ENCODE peak calls at places on chromosomes 13 and 19, in six cellular contexts. G, J, V, D, R and L are unnamed samples. For H3K27me3, the result is how much of the 10 kb centered on the place peaks cover.

GRCh38 chr13:74288361-74288911 is 154.2 kb upstream of the KLF12 start:
- DNase-seq in R (no peak), D (no peak), G (no peak), J (no peak), V (peak), L (peak)

GRCh38 chr13:26497991-26498423 is 59.5 kb upstream of the WASF3 start:
- DNase-seq in D (no peak), G (no peak), J (no peak), V (peak), R (peak), L (no peak)

GRCh38 chr13:73945371-73945770 is 188.8 kb downstream of the KLF12 start:
- DNase-seq in D (no peak), V (no peak), G (no peak), J (no peak), R (peak), L (no peak)

GRCh38 chr19:40412866-40413265 is 312 bp downstream of the PRX start:
- DNase-seq in R (no peak), D (no peak), J (no peak), V (no peak), G (no peak), L (no peak)

GRCh38 chr13:48492123-48493075 is 40.5 kb downstream of the RCBTB2 start:
- DNase-seq in D (peak), V (no peak), J (peak), G (no peak), R (peak), L (peak)

GRCh38 chr13:100175078-100175802 is 86.3 kb downstream of the PCCA start:
- DNase-seq in J (no peak), V (no peak), G (no peak), D (no peak), R (no peak), L (no peak)

GRCh38 chr19:6440905-6441304 is 7.3 kb upstream of the SLC25A41 start:
- DNase-seq in G (no peak), V (no peak), J (no peak), D (no peak), R (no peak), L (no peak)

GRCh38 chr13:41708648-41709175 is 251.4 kb downstream of the RGCC start:
- DNase-seq in V (no peak), R (peak), G (no peak), D (no peak), J (peak), L (no peak)

GRCh38 chr13:110266983-110267382 is 40.0 kb downstream of the COL4A1 start:
- DNase-seq in G (no peak), J (no peak), V (no peak), R (peak), D (no peak), L (no peak)

GRCh38 chr13:40878823-40879222 is 89.4 kb downstream of the SLC25A15 start:
- DNase-seq in G (no peak), R (no peak), V (no peak), D (no peak), J (no peak), L (no peak)

DNA sequence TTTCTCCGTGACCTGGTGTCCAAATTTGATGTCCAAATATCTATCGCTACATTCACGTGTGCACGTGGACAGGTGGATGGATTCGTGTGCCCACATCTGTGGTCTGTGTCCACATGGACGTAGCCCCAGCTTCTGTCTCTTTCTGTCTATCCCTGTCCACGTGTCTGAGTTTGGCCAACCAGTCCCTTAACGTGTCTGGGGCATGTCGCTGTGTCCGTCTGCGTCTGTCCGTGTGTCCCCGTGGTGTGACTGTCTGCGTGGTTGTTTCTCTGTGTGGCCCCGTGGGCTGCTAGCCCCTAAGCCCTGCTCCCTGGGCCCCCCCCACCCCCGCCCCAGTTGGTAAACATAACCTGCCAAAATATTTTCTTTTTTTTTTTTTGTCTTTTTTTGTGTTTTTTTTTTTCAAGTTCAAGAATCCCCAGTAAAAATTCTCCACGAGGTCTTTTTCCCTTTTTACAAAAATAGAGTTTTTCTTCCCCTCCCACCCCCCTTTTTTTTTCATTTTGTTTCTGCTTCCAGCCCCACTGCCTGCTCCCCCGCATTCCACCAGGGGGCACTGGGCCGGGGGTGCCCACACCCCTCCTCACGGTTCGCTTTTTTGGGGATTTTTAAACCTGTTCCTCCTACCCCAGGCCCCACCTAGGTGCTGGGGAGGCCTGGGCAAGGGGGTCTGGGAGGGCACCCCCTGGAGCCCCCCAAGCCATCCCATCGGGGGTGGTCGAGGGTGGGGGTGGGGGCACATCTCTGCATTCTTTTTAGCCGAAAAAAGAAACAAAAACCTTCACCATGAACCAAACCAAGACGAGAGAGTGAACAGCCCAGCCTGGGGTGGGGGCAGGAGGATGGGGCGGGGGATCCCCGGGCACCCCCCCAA is 18.3 kb downstream of the PRKCSH start:
- DNase-seq in J (no peak), V (no peak), G (no peak), D (no peak), R (no peak), L (no peak)
- TF ChIP-seq CTCF in J (no peak), V (no peak), G (peak), D (peak), R (peak), L (peak)

GRCh38 chr19:50558449-50558848 is 9.8 kb downstream of the LRRC4B start:
- DNase-seq in J (no peak), D (no peak), V (no peak), G (no peak), R (no peak), L (no peak)
- H3K27me3 ChIP-seq in J (under half), D (under half), V (under half), G (under half), R (under half), L (under half)

GRCh38 chr19:2719232-2719735 is 1.9 kb downstream of the DIRAS1 start:
- DNase-seq in J (no peak), G (no peak), D (no peak), V (no peak), R (no peak), L (no peak)

GRCh38 chr19:2717638-2718541 is 3.3 kb downstream of the DIRAS1 start:
- DNase-seq in J (no peak), V (no peak), G (no peak), R (no peak), D (no peak), L (no peak)

GRCh38 chr19:2720777-2721569 is at the start of gene DIRAS1:
- DNase-seq in J (no peak), R (no peak), G (peak), D (no peak), V (no peak), L (peak)

GRCh38 chr19:2721570-2722540 is 683 bp upstream of the DIRAS1 start:
- DNase-seq in D (no peak), G (no peak), V (no peak), R (no peak), J (no peak), L (no peak)

GRCh38 chr19:2719910-2720776 is 1.0 kb downstream of the DIRAS1 start:
- DNase-seq in D (no peak), J (no peak), G (no peak), V (peak), R (peak), L (no peak)
- TF ChIP-seq CTCF in D (no peak), J (no peak), G (no peak), V (no peak), R (no peak), L (no peak)

GRCh38 chr19:1855828-1856255 is 7.5 kb downstream of the KLF16 start:
- DNase-seq in R (no peak), V (no peak), G (no peak), J (no peak), D (no peak), L (no peak)
- H3K27me3 ChIP-seq in R (under half), V (under half), G (under half), J (under half), D (under half), L (under half)

DNA sequence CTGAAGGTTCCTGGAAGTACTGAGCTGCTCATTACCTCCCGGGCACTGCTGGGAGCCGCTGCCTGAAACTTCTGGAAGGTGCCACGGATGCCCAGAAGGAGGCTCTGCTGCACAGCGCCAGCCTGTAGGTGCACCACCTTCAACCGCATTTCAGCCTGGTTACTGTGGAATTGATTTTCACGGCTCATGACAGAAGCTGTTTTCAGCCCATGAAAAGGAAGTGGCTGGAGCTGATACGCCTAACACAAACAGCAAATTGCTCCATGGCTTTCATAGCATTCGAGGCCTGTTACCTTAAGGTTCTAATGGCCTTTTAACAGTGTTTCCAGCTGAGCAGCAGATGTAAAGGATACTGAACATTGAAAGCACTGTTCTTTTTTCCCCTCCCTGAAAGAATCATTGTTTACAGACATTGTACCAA is 22.0 kb downstream of the GPC6 start:
- DNase-seq in V (peak), J (no peak), G (peak), R (peak), D (no peak), L (peak)
- TF ChIP-seq CTCF in V (peak), J (no peak), G (peak), R (peak), D (no peak), L (peak)

DNA sequence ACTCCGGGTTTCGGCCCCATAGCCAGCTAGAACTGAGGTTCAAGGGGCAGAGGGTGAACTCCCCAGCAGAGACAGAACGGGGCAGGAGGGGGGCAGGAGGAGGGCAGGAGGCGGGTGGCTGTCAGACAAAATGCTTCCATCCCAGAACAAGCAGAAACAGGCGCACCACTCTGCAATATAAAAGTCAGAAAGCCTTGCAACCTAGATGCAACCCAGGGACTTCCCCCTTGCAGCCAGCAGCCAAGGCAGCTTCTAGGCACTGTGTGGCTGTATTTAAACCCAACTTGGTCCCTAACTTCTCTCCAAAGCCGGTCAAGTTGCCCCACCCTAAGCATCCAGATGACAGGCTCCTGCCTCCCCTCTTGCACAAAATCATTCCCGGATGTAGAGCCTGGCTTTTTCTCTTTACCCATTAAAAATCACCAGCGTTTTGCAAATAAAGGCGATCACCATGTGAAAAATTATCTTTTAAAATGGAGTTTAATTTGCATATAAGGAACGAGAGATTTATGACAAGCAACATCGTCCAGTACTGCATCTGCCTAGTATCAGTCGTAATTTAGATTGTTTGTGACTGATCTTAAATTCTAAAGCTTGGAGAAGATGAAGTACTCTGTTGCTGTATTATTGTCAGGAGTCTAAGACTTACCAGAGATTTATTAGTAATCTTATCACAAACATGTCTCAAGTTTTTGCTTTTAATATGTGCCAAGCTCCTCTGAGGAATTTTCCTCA is 307.2 kb upstream of the ZNF507 start:
- DNase-seq in D (no peak), R (no peak), V (no peak), G (no peak), J (no peak), L (no peak)
- H3K27me3 ChIP-seq in D (under half), R (under half), V (under half), G (under half), J (under half), L (under half)

GRCh38 chr13:113835461-113836274 is 28.2 kb downstream of the GAS6 start:
- DNase-seq in J (no peak), V (peak), G (peak), D (no peak), R (peak), L (no peak)
- TF ChIP-seq CTCF in J (no peak), V (no peak), G (peak), D (no peak), R (no peak), L (no peak)

DNA sequence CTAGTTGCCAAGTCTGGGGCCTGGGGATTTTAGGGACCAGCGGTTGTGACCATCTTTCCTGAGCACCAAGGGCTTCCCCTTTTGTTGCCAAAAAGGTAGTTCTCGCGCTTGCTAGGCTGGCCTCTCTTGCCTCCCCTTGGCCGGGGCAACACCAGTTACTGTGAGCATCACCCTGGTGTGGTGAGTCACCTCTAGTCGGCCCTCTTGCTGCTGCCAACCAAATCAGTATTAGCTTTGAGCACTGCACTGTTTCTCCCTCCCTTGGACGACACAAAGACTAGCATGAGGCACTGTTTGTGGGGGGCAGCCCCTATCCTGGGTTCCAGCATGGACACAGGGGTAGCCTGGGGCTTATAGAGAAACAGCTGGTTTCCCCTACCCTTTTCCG is 6.9 kb downstream of the SYDE1 start:
- DNase-seq in R (peak), V (peak), J (no peak), D (no peak), G (no peak), L (no peak)
- H3K27me3 ChIP-seq in R (under half), V (under half), J (under half), D (under half), G (under half), L (under half)

GRCh38 chr19:18684642-18684993 is 1.1 kb downstream of the CRTC1 start:
- DNase-seq in G (no peak), J (no peak), D (no peak), V (no peak), R (no peak), L (no peak)

GRCh38 chr19:18683955-18684641 is 618 bp downstream of the CRTC1 start:
- DNase-seq in J (no peak), D (no peak), R (no peak), V (no peak), G (no peak), L (no peak)

GRCh38 chr19:18682807-18683108 is 722 bp upstream of the CRTC1 start:
- DNase-seq in V (no peak), D (no peak), R (no peak), G (no peak), J (no peak), L (no peak)

GRCh38 chr19:18685597-18686164 is 2.2 kb downstream of the CRTC1 start:
- DNase-seq in R (peak), D (no peak), V (no peak), G (no peak), J (no peak), L (no peak)

DNA sequence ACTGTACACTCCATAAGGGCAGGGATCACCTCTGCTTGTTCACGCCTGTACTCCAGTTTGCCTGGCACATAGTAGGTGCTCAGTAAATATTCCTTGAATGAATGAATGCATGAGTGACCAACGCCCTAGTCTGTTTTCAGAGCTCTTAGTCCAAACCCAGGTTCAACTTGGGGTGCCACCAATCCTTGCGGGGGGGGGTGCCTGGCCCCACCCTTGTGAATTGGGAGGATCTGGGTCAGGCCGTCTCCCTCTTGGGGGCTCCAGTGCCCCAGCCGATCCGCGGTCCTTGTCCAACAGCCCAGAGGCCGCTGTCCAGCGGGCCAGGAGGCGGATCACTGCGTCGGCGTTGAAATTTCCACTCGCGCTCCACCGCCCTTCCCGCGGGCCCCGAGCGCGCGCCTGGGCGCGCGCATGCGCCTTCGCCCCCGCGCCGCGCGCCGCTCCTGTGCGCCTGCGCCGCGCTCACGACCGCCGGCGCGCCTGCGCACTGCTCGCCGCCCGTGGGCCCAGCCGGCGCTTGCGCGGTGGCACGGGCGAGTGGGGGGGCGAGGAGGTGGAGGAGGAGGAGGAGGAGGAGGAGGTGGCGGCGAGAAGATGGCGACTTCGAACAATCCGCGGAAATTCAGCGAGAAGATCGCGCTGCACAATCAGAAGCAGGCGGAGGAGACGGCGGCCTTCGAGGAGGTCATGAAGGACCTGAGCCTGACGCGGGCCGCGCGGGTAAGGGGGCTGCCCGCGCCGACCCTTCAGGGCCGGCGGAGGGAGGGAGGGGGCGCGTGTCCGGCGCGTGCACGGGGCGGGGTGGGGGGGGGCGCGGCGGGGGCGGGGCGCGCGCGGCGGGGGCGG is at the start of gene CRTC1:
- DNase-seq in J (peak), R (peak), V (peak), G (peak), D (peak), L (peak)
- TF ChIP-seq CTCF in J (no peak), R (no peak), V (no peak), G (no peak), D (no peak), L (no peak)

GRCh38 chr19:54430306-54431254 is 15.3 kb downstream of the TTYH1 start:
- DNase-seq in D (peak), G (peak), R (peak), V (no peak), J (no peak), L (peak)

GRCh38 chr19:54429176-54429495 is 13.9 kb downstream of the TTYH1 start:
- DNase-seq in R (no peak), J (no peak), D (no peak), V (no peak), G (no peak), L (no peak)

GRCh38 chr19:54431255-54431838 is 16.1 kb downstream of the TTYH1 start:
- DNase-seq in D (no peak), J (no peak), V (peak), R (peak), G (no peak), L (no peak)

GRCh38 chr19:54428323-54429175 is 13.3 kb downstream of the TTYH1 start:
- DNase-seq in D (no peak), G (no peak), J (no peak), R (no peak), V (no peak), L (no peak)

GRCh38 chr19:54429545-54430227 is 14.4 kb downstream of the TTYH1 start:
- DNase-seq in G (no peak), R (no peak), D (no peak), J (no peak), V (no peak), L (no peak)
- H3K27me3 ChIP-seq in G (under half), R (under half), D (under half), J (under half), V (under half), L (half or more)